ENCODE peak calls at places on chromosomes 16 and 17, in five cellular contexts. S is heart left ventricle, Z is cardiac muscle cell, H is fibroblast of lung, R is mammary epithelial cell. U is an unnamed sample. For H3K36me3 and H3K4me1, the result is how much of the 10 kb centered on the place peaks cover.

GRCh38 chr17:57916925-57917858 is 38.0 kb downstream of the CUEDC1 start:
- DNase-seq in R (no peak), S (peak), H (no peak), Z (peak), U (no peak)

GRCh38 chr17:41710472-41711090 is 1.6 kb upstream of the GAST start:
- DNase-seq in R (peak), H (peak), S (no peak), Z (no peak), U (no peak)

GRCh38 chr17:20562587-20562986 is 16.9 kb upstream of the CDRT15L2 start:
- DNase-seq in H (no peak), Z (no peak), S (no peak), R (no peak), U (no peak)

GRCh38 chr17:67474081-67474661 is 97.1 kb downstream of the PITPNC1 start:
- DNase-seq in R (no peak), Z (no peak), S (peak), H (peak), U (no peak)

GRCh38 chr16:87855852-87856715 is 13.2 kb downstream of the SLC7A5 start:
- DNase-seq in R (no peak), Z (no peak), H (peak), S (peak), U (peak)

GRCh38 chr17:57902800-57903759 is 52.1 kb downstream of the CUEDC1 start:
- DNase-seq in R (peak), Z (no peak), S (peak), H (peak), U (peak)

GRCh38 chr17:72237223-72237622 is 116.4 kb downstream of the SOX9 start:
- DNase-seq in R (no peak), H (no peak), Z (no peak), S (no peak), U (no peak)

GRCh38 chr17:1779571-1780074 is 17.8 kb downstream of the SERPINF1 start:
- DNase-seq in Z (no peak), H (peak), S (peak), R (peak), U (peak)

GRCh38 chr17:1039511-1040215 is 42.7 kb downstream of the TIMM22 start:
- DNase-seq in Z (no peak), S (peak), H (no peak), R (no peak), U (no peak)

GRCh38 chr16:8594149-8594666 is 3.9 kb upstream of the TMEM114 start:
- DNase-seq in Z (no peak), H (no peak), R (peak), S (no peak), U (no peak)

GRCh38 chr17:15262291-15263205 is 2.6 kb downstream of the PMP22 start:
- DNase-seq in S (peak), R (peak), H (peak), Z (peak), U (peak)

GRCh38 chr17:59796785-59797205 is 89.3 kb downstream of the VMP1 start:
- DNase-seq in R (no peak), Z (no peak), S (no peak), H (peak), U (no peak)

GRCh38 chr17:40024901-40025300 is 9.7 kb downstream of the CSF3 start:
- DNase-seq in R (peak), Z (no peak), S (no peak), H (no peak), U (no peak)

GRCh38 chr16:89102035-89102776 is 8.6 kb downstream of the ACSF3 start:
- DNase-seq in R (no peak), H (no peak), S (no peak), Z (no peak), U (no peak)

GRCh38 chr16:19389246-19389645 is 28.4 kb upstream of the TMC5 start:
- DNase-seq in R (peak), H (no peak), Z (peak), S (no peak), U (peak)

GRCh38 chr16:65002265-65002664 is 119.6 kb downstream of the CDH11 start:
- DNase-seq in S (no peak), Z (no peak), R (no peak), H (peak), U (peak)

GRCh38 chr16:23539984-23540816 is 16.9 kb downstream of the EARS2 start:
- DNase-seq in R (no peak), S (no peak), Z (no peak), H (no peak), U (no peak)

GRCh38 chr16:22727285-22728166 is 86.4 kb upstream of the HS3ST2 start:
- DNase-seq in S (no peak), R (peak), Z (no peak), H (no peak), U (no peak)

GRCh38 chr17:35731932-35732805 is 730 bp downstream of the RASL10B start:
- DNase-seq in R (no peak), H (no peak), Z (peak), S (no peak), U (no peak)

GRCh38 chr16:20846030-20846429 is 39.7 kb downstream of the REXO5 start:
- DNase-seq in Z (no peak), S (peak), R (no peak), H (no peak), U (no peak)

GRCh38 chr17:7128174-7128573 is 13.6 kb upstream of the ASGR2 start:
- DNase-seq in Z (no peak), H (no peak), R (no peak), S (no peak), U (no peak)

GRCh38 chr17:69323806-69324205 is 3.1 kb downstream of the ABCA5 start:
- DNase-seq in Z (no peak), S (no peak), H (no peak), R (no peak), U (no peak)

GRCh38 chr17:31313982-31314787 is at the start of gene EVI2B:
- DNase-seq in Z (no peak), R (peak), S (no peak), H (peak), U (peak)

GRCh38 chr16:81587626-81588160 is 143.1 kb downstream of the CMIP start:
- DNase-seq in Z (no peak), R (no peak), H (no peak), S (no peak), U (no peak)

GRCh38 chr17:32946375-32947135 is 18.6 kb downstream of the TMEM98 start:
- DNase-seq in H (no peak), R (no peak), Z (no peak), S (no peak), U (no peak)

GRCh38 chr17:39591958-39592954 is 15.5 kb downstream of the NEUROD2 start:
- DNase-seq in S (no peak), R (peak), H (peak), Z (peak), U (no peak)

GRCh38 chr16:22789281-22789945 is 24.5 kb upstream of the HS3ST2 start:
- DNase-seq in H (no peak), S (no peak), R (peak), Z (no peak), U (no peak)

GRCh38 chr17:49156256-49156655 is 23.7 kb downstream of the B4GALNT2 start:
- DNase-seq in R (no peak), H (no peak), Z (no peak), S (no peak), U (no peak)

GRCh38 chr17:1490643-1491405 is 1.7 kb downstream of the MYO1C start:
- DNase-seq in Z (peak), R (peak), H (peak), S (peak), U (no peak)

GRCh38 chr17:6483507-6483906 is 39.3 kb downstream of the PIMREG start:
- DNase-seq in S (no peak), Z (no peak), R (no peak), H (no peak), U (no peak)

GRCh38 chr16:17526956-17527355 is 56.2 kb upstream of the XYLT1 start:
- DNase-seq in H (no peak), S (no peak), R (no peak), Z (no peak), U (no peak)

GRCh38 chr17:64212122-64212521 is 50.9 kb downstream of the TEX2 start:
- DNase-seq in R (no peak), Z (no peak), S (no peak), H (no peak), U (no peak)

GRCh38 chr16:67456383-67457140 is 24.4 kb downstream of the ATP6V0D1 start:
- DNase-seq in S (peak), Z (no peak), H (peak), R (peak), U (no peak)

DNA sequence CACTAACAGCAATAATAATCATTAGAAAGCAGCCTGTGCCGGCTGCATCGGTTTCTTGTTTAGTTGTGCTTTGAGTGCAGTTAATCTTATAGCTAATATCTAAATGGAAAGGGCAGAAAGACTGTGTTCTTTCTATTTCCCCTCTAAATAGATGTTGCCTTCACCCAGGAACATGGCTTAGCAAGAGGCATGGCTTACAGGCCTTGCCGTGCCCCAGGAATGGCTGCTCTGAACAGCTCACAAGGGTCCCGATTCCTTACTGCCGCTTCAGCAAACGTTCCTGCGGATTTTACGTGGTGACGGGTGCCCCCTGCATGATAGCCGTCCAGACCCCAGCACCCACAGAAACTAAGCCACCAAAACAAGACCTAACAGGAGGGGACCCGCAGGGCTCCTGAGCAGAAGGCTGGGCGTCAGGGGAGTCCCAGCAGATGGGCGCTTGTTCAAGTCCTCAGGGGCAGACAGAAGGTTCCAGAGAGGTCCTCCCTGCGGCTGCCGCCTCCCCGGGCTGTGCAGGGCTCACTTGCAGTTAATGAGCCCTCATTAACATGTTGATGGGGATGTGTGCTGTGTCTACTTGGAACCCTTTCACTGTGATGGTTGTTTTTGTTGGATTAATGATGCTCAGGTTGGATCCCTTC is 52.5 kb upstream of the ENPP7 start:
- DNase-seq in R (no peak), H (no peak), S (no peak), Z (no peak), U (no peak)
- H3K4me3 ChIP-seq in R (no peak), H (no peak), S (no peak), Z (no peak), U (no peak)

DNA sequence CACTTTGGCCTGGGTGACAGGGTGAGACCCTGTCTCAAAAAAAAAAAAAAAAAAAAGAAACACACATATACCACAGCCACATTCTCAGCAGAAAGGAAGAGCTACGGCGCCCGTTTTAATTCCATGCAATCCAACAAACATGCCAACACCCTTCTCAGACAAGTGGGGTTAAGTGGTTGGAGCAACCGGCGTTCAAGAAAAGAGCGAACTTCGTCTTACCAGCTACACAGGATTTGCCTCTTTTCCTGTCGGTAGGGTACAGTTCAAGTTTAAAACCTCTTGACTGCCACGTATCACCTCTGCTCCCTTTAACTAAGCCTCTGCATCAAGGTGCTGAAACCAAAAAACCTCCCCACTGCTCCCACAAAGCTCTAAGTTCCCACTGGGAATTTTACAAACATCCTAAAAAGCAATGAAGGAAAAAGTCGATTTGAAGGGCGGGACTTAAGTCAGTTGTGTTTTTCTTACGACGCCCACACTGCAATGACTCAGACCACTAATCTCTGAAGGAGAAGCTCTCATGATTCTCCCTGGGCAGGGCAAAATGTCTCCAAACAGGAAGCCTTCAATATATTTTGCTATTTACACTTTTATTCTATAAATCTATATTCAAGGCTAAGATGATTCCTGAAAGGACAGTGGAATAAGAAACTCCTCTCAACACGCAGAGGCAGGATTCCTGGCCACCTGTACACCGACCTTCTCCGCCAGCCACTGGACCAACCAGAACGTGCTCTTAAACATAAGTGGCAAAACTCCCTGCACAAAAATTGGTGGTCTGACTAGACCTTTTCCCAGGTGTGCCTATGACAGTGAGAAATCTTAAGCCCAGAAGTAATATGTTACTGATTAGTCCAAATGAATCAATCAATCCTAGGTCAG is 18.8 kb downstream of the SRP68 start:
- DNase-seq in Z (peak), H (peak), R (peak), S (no peak), U (no peak)
- H3K36me3 ChIP-seq in Z (half or more), H (under half), R (under half), S (half or more), U (half or more)

GRCh38 chr16:2468725-2469398 is 2.2 kb upstream of the NTN3 start:
- DNase-seq in S (peak), H (no peak), R (no peak), Z (no peak), U (no peak)

GRCh38 chr16:2467301-2468141 is 3.6 kb upstream of the NTN3 start:
- DNase-seq in R (peak), Z (peak), S (peak), H (peak), U (peak)

GRCh38 chr16:2469399-2470233 is 1.5 kb upstream of the NTN3 start:
- DNase-seq in S (no peak), Z (no peak), R (no peak), H (no peak), U (no peak)

GRCh38 chr16:2466667-2467300 is 4.3 kb upstream of the NTN3 start:
- DNase-seq in S (no peak), R (no peak), H (no peak), Z (no peak), U (no peak)

GRCh38 chr16:2468142-2468724 is 2.9 kb upstream of the NTN3 start:
- DNase-seq in S (no peak), H (no peak), R (peak), Z (peak), U (peak)
- H3K4me1 ChIP-seq in S (under half), H (under half), R (under half), Z (under half), U (half or more)

GRCh38 chr16:12723681-12724080 is 80.0 kb downstream of the CPPED1 start:
- DNase-seq in Z (no peak), R (no peak), S (no peak), H (no peak), U (no peak)
- H3K4me3 ChIP-seq in Z (no peak), R (no peak), S (no peak), H (no peak), U (no peak)

DNA sequence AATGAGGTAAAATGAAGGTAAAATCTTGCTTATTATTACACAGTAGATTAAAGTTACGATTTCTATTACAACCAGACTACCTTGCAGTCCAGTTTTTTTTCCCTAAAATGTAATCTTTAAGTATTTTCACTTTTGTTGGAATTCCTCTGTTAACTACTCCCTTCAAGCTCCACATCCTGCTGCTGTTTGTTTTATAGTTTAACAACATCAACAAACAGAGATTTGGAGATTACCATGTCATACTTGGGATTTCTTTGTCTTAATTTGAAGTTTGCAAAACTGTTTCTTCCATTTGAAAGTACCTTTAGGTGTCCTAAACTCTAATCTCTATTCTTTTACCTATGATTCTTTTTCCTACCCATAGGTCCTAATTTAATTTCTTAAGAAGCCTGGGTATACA is 83.3 kb downstream of the ABHD15 start:
- DNase-seq in R (no peak), Z (no peak), S (no peak), H (no peak), U (no peak)
- H3K36me3 ChIP-seq in R (under half), Z (under half), S (under half), H (under half), U (under half)

DNA sequence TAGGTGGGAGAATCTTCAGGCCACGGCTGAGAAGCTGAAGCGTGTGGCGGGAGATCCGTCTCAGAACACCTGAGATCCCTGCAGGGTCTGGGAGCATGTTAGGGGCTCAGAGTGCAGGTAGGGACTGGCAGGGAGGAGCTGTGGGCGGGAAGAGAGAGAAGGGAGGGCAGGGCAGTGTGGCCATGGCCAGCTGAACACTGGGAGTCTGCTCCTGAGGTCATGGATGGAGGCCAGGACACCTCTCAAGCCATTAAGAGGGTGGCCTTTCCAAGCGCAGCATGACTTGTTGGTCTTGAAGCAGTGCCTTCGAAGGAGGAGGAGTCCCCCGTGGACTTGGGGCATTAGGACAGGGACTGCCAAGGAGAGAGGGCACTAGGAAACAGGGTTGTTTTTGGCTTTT is 23.7 kb downstream of the NAA60 start:
- DNase-seq in R (no peak), H (no peak), S (peak), Z (no peak), U (no peak)
- H3K4me1 ChIP-seq in R (under half), H (under half), S (half or more), Z (under half), U (under half)

DNA sequence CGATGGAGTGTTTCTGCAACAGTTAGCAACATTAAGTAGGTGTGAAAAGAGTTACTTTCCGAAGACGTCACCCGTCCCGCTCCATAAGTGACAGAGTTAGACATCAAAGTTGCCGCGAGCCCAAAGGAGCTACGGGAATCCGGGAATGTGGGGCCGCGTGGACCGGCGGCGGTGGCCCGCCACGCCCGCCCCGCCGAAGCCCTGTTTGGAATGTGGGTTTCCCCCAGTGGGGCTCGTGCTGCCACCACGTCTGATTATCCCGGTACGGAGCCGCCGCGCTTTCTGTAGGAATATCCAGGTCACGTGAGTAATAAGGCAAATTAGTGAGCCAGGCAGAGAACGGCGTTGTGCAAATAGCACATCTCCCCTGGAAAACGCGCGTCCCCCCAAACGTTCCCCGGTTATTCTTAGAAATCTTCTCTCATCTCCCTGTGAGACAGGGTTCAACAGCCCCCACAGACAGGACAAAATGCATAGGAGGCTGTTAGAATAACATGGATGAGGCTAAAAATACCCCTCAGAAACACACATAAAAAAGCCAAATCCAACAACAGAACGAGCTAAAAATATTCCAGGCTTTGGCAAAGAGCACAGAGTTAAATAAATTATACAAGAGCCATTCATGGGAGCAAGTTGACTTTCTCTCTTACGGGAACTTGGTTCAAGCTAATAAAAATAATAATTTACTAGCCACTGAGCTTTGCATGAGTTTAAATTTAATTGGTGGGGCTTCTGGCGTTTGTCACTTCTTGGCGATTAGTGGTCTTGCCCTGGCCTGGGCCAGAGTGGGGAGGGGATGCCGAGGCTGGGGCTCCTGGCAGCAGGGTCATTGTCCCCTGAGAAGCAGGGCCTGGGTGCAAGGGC is 8.6 kb downstream of the BAHCC1 start:
- DNase-seq in H (peak), Z (peak), R (no peak), S (no peak), U (peak)
- H3K4me3 ChIP-seq in H (peak), Z (no peak), R (no peak), S (peak), U (peak)

U was measured in SJSA1.